ENCODE peak calls at places on chromosomes 1 and 21, in ten cellular contexts. A is esophagus squamous epithelium, H is psoas muscle, J is GM23338, I is PC-3, Y is neuronal stem cell, O is hepatocyte, D is adrenal gland, U is fibroblast of lung, T is A549. Q is an unnamed sample.

GRCh38 chr1:13432251-13432650 is 22.0 kb downstream of the PRAMEF20 start:
- DNase-seq in A (no peak), H (no peak), J (no peak), I (no peak), Y (no peak), O (no peak), D (no peak), U (no peak), T (no peak), Q (no peak)

GRCh38 chr1:53198241-53198651 is 1.6 kb downstream of the CPT2 start:
- DNase-seq in A (no peak), H (no peak), J (no peak), I (no peak), Y (no peak), O (peak; percentile 44), D (no peak), U (peak; percentile 40), T (no peak), Q (no peak)

GRCh38 chr1:208044568-208045241 is 133.8 kb upstream of the CD34 start:
- DNase-seq in A (no peak), H (no peak), J (no peak), I (no peak), Y (no peak), O (no peak), D (no peak), U (no peak), T (no peak), Q (no peak)

GRCh38 chr1:156471496-156472490 is 28.8 kb downstream of the MEF2D start:
- DNase-seq in A (no peak), H (peak; percentile 70), J (no peak), I (peak; percentile 98), Y (no peak), O (peak; percentile 79), D (peak; percentile 82), U (no peak), T (no peak), Q (no peak)

GRCh38 chr1:226875641-226876295 is 5.4 kb downstream of the PSEN2 start:
- DNase-seq in A (no peak), H (no peak), J (peak; percentile 51), I (peak; percentile 84), Y (no peak), O (peak; percentile 78), D (peak; percentile 66), U (peak; percentile 17), T (peak; percentile 56), Q (peak; percentile 31)

GRCh38 chr1:28449904-28450303 is 55.9 kb upstream of the RCC1 start:
- DNase-seq in A (no peak), H (no peak), J (no peak), I (peak; percentile 82), Y (no peak), O (no peak), D (no peak), U (no peak), T (no peak), Q (no peak)

GRCh38 chr1:16677552-16678423 is 11.0 kb upstream of the RNU1-3 start:
- DNase-seq in A (no peak), H (no peak), J (peak; percentile 81), I (peak; percentile 84), Y (peak; percentile 51), O (no peak), D (no peak), U (peak; percentile 42), T (peak; percentile 65), Q (no peak)

GRCh38 chr1:16013220-16013907 is 4.5 kb downstream of the HSPB7 start:
- DNase-seq in A (no peak), H (peak; percentile 86), J (peak; percentile 90), I (peak; percentile 36), Y (no peak), O (peak; percentile 92), D (peak; percentile 89), U (peak; percentile 48), T (peak; percentile 34), Q (no peak)

DNA sequence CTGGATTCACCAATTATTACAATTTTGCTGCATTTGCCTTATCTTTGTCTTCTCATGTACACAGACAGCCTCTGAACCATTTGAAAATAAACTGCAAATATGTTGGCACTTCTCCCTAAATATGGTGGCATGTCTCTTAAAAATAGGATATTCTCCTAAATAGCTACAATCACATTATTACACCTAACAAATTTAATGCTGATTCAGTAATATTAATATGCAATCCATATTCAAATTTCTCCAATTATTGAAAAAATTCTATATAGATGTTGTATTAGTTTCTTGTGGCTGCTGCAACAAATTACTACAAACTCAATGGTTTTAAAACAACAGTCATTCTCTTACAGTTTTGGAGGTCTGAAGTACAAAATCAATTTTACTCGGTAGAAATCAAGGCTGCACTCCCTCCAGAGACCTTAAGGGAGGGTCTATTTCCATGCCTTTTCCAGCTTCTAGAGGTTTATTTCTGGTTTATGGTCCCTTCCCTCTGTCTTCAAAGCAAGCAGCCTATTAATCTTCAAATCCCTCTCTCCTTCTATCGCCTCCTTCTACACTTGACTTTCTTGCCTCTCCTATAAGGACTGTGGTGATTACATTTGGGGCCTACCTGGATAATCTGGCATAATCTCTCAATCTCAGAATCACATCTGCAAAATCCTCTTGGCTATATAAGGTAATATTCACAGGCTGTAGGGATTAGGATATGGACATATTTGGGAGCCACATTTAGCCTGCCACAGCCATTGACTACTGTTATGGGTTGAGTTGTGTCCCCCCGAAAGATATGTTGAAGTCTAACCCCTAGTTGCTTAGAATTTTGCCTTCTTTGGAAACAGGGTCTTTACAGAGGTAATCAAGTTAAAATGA is 52.5 kb upstream of the BOLA1 start:
- DNase-seq in A (no peak), H (no peak), J (peak; percentile 7), I (no peak), Y (no peak), O (no peak), D (no peak), U (no peak), T (no peak), Q (no peak)
- H3K4me3 ChIP-seq in A (no peak overlapping the region), H (no peak overlapping the region), J (peak overlapping the region; percentile 96), I (no peak overlapping the region), Y (no peak overlapping the region), O (no peak overlapping the region), D (no peak overlapping the region), U (no peak overlapping the region), T (no peak overlapping the region), Q (no peak overlapping the region)

GRCh38 chr1:230109066-230109465 is 42.0 kb downstream of the GALNT2 start:
- DNase-seq in A (no peak), H (no peak), J (no peak), I (no peak), Y (no peak), O (no peak), D (no peak), U (no peak), T (no peak), Q (no peak)

GRCh38 chr1:230107941-230108340 is 40.9 kb downstream of the GALNT2 start:
- DNase-seq in A (no peak), H (no peak), J (no peak), I (no peak), Y (no peak), O (no peak), D (no peak), U (no peak), T (no peak), Q (no peak)

GRCh38 chr1:230108580-230108979 is 41.5 kb downstream of the GALNT2 start:
- DNase-seq in A (no peak), H (no peak), J (no peak), I (peak; percentile 43), Y (no peak), O (no peak), D (no peak), U (no peak), T (no peak), Q (no peak)

GRCh38 chr1:230110971-230111370 is 43.9 kb downstream of the GALNT2 start:
- DNase-seq in A (no peak), H (no peak), J (no peak), I (no peak), Y (no peak), O (no peak), D (no peak), U (no peak), T (no peak), Q (no peak)

DNA sequence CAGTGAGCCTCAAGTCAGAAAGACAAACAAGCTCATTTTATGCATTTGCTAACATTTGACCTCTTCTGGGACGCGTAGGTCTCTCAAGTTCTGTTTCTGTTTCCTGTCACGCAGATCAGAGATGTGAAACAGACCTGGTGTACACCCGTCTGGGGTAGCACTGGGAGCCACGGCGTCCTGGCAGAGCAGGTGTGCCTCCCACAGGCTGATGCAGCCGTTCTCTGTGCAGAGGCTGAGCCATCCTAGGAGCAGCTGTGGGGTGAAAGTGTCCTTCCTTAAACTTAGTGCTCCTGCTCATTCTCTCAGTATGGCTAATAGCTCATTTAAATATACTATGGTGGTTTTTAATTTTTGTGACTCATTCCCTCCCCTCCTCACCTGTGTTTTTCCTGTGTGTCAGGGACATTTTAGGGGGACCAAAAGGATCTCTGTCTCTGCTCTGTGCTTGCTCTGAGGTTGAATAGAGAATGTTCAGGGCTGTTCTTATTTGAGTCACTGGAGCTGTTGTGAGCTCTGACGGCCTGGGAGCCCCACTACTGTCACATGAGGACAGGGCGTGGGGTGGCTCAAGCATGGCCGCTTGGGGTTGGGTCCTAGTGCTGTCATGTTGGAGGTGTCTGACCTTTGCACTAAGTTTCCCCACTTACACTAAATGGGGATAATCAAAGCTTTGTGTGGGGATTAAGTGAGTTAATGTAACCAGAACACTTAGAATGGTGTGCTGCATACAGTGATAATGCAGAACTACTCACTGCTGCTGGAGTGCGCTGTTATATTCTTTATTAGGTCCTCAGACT is 43.0 kb downstream of the GALNT2 start:
- DNase-seq in A (no peak), H (no peak), J (no peak), I (no peak), Y (no peak), O (peak; percentile 68), D (no peak), U (peak; percentile 32), T (no peak), Q (peak; percentile 77)
- H3K27ac ChIP-seq in A (no peak overlapping the region), H (peak overlapping the region; percentile 15), J (peak overlapping the region; percentile 69), I (no peak overlapping the region), Y (no peak overlapping the region), O (peak overlapping the region; percentile 63), D (no peak overlapping the region), U (no peak overlapping the region), T (peak overlapping the region; percentile 7), Q (peak overlapping the region; percentile 10)

DNA sequence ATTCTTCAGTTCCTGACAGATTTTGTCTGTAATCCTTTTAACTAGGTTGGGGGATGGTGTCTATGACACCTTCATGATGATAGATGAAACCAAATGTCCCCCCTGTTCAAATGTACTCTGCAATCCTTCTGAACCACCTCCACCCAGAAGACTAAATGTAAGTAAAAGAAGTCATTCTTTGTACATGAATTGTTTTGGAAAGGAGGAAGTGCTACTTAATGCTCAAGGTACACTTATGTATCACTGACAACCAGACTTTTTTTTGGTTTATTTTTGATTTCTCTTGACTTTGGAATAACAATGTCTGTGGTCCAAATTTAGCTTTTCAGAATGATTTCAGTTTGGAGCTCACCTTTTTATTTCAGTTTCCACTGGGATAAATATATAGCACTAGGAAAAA is 2.3 kb downstream of the DYRK3 start:
- DNase-seq in A (no peak), H (no peak), J (no peak), I (no peak), Y (no peak), O (no peak), D (no peak), U (no peak), T (no peak), Q (no peak)
- H3K4me3 ChIP-seq in A (no peak overlapping the region), H (no peak overlapping the region), J (no peak overlapping the region), I (no peak overlapping the region), Y (no peak overlapping the region), O (no peak overlapping the region), D (no peak overlapping the region), U (peak overlapping the region; percentile 87), T (no peak overlapping the region), Q (peak overlapping the region; percentile 92)

DNA sequence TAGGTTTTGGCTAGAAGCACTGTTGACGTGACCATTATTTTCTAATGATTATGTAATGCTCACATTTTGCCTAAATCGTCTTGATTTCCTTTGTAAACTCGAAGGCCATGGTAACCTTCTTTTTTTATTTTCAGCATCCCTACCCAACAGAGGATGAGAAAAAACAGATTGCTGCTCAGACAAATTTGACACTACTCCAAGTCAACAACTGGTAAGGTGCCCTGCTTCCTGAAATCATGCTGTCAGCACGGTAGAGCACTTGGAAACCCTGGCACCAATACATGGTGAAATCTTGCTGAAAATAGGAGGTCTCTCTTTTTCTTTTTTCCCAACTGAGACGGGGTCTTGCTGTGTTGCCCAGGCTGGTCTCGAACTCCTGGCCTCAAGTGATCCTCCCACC is 50.4 kb downstream of the PKNOX1 start:
- DNase-seq in A (no peak), H (no peak), J (no peak), I (no peak), Y (no peak), O (no peak), D (no peak), U (no peak), T (no peak), Q (no peak)
- H3K27ac ChIP-seq in A (no peak overlapping the region), H (no peak overlapping the region), J (no peak overlapping the region), I (no peak overlapping the region), Y (no peak overlapping the region), O (no peak overlapping the region), D (no peak overlapping the region), U (no peak overlapping the region), T (no peak overlapping the region), Q (no peak overlapping the region)

Q was measured in WERI-Rb-1.